ENCODE peak calls at places on chromosomes 16 and 17, in seven cellular contexts. W is heart right ventricle, U is GM23338, G is A549, V is right lobe of liver, Z is SK-N-SH, K is BE2C. L is an unnamed sample. For H3K4me1, the result is how much of the 10 kb centered on the place peaks cover.

GRCh38 chr17:61457226-61457983 is 5.2 kb downstream of the TBX4 start:
- DNase-seq in W (no peak), U (peak), G (no peak), V (no peak), Z (no peak), K (no peak), L (no peak)

GRCh38 chr17:27654654-27655524 is 23.9 kb downstream of the LGALS9 start:
- DNase-seq in W (peak), U (peak), G (peak), V (peak), Z (peak), K (peak), L (peak)

GRCh38 chr17:39861235-39861634 is 2.9 kb downstream of the IKZF3 start:
- DNase-seq in W (no peak), U (no peak), G (no peak), V (no peak), Z (no peak), K (no peak), L (no peak)

GRCh38 chr16:50444546-50444945 is 75.8 kb upstream of the BRD7 start:
- DNase-seq in W (no peak), U (no peak), G (no peak), V (no peak), Z (no peak), K (no peak), L (no peak)

GRCh38 chr16:79269211-79269863 is 331.2 kb downstream of the MAF start:
- DNase-seq in W (no peak), U (no peak), G (no peak), V (no peak), Z (no peak), K (no peak), L (no peak)

GRCh38 chr16:73092236-73092781 is 44.4 kb upstream of the ZFHX3 start:
- DNase-seq in W (no peak), U (no peak), G (no peak), V (no peak), Z (no peak), K (no peak), L (no peak)

GRCh38 chr17:69339937-69340336 is 13.0 kb upstream of the ABCA5 start:
- DNase-seq in W (no peak), U (no peak), G (no peak), V (no peak), Z (no peak), K (no peak), L (no peak)

GRCh38 chr16:1026057-1026783 is 44.6 kb downstream of the SOX8 start:
- DNase-seq in W (no peak), U (no peak), G (no peak), V (no peak), Z (no peak), K (no peak), L (no peak)

GRCh38 chr16:85927326-85927725 is 28.4 kb downstream of the IRF8 start:
- DNase-seq in W (no peak), U (no peak), G (no peak), V (no peak), Z (no peak), K (no peak), L (no peak)

GRCh38 chr17:80704381-80704819 is 159.8 kb downstream of the RPTOR start:
- DNase-seq in W (no peak), U (no peak), G (no peak), V (no peak), Z (no peak), K (no peak), L (no peak)

GRCh38 chr16:80935691-80936090 is 71.0 kb downstream of the CMC2 start:
- DNase-seq in W (no peak), U (no peak), G (no peak), V (no peak), Z (no peak), K (no peak), L (no peak)

GRCh38 chr17:41917192-41917591 is 1.6 kb downstream of the ACLY start:
- DNase-seq in W (no peak), U (no peak), G (peak), V (no peak), Z (no peak), K (no peak), L (no peak)

GRCh38 chr17:60392042-60392844 is at the start of gene USP32:
- DNase-seq in W (peak), U (peak), G (peak), V (peak), Z (peak), K (peak), L (peak)

GRCh38 chr16:525123-525519 is 2.4 kb upstream of the CAPN15 start:
- DNase-seq in W (no peak), U (no peak), G (no peak), V (no peak), Z (no peak), K (no peak), L (no peak)

GRCh38 chr16:85129846-85130706 is 17.8 kb upstream of the CIBAR2 start:
- DNase-seq in W (no peak), U (no peak), G (no peak), V (no peak), Z (no peak), K (no peak), L (no peak)

GRCh38 chr16:84652565-84652964 is 4.3 kb downstream of the KLHL36 start:
- DNase-seq in W (no peak), U (no peak), G (no peak), V (no peak), Z (no peak), K (no peak), L (no peak)

GRCh38 chr17:66115246-66115645 is 76.7 kb downstream of the CEP112 start:
- DNase-seq in W (no peak), U (no peak), G (no peak), V (no peak), Z (no peak), K (no peak), L (no peak)

GRCh38 chr17:71975998-71976649 is 144.7 kb upstream of the SOX9 start:
- DNase-seq in W (peak), U (peak), G (peak), V (peak), Z (peak), K (peak), L (no peak)

GRCh38 chr16:85650864-85651811 is 37.6 kb downstream of the GINS2 start:
- DNase-seq in W (peak), U (no peak), G (no peak), V (peak), Z (peak), K (peak), L (no peak)

GRCh38 chr17:56640116-56640515 is 46.6 kb downstream of the NOG start:
- DNase-seq in W (no peak), U (no peak), G (no peak), V (no peak), Z (no peak), K (no peak), L (no peak)

GRCh38 chr17:28912281-28912937 is 9.5 kb upstream of the DHRS13 start:
- DNase-seq in W (no peak), U (peak), G (peak), V (no peak), Z (no peak), K (no peak), L (no peak)

GRCh38 chr17:43671075-43671692 is 9.5 kb upstream of the MEOX1 start:
- DNase-seq in W (peak), U (no peak), G (no peak), V (no peak), Z (no peak), K (no peak), L (no peak)

GRCh38 chr17:38466346-38467315 is 38.4 kb downstream of the ARHGAP23 start:
- DNase-seq in W (peak), U (no peak), G (no peak), V (peak), Z (no peak), K (no peak), L (no peak)

GRCh38 chr16:83586036-83586810 is 221.6 kb upstream of the HSBP1 start:
- DNase-seq in W (no peak), U (peak), G (no peak), V (no peak), Z (no peak), K (no peak), L (no peak)

DNA sequence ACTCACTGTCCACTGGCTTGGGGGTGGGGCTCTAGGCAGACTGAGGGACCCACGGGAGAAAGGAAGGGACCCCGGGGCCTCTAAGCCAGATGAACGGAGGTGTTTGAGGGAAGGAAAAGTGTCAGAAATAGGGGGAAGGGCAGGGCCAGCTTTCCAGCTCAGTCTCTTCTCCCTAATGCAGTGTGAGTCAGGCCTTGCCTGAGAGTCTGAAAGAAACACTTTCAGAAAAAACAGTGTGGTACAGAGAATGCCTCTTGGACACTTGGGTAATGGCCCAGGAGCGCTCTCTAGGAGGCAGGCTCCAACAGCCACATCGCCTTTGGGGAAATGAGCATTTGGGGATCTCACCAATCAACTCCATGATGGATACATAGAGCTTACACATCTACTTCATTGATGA is 46.9 kb downstream of the NDEL1 start:
- DNase-seq in W (no peak), U (no peak), G (no peak), V (peak), Z (no peak), K (no peak), L (no peak)
- H3K4me1 ChIP-seq in W (under half), U (under half), G (under half), V (under half), Z (under half), K (under half), L (under half)

DNA sequence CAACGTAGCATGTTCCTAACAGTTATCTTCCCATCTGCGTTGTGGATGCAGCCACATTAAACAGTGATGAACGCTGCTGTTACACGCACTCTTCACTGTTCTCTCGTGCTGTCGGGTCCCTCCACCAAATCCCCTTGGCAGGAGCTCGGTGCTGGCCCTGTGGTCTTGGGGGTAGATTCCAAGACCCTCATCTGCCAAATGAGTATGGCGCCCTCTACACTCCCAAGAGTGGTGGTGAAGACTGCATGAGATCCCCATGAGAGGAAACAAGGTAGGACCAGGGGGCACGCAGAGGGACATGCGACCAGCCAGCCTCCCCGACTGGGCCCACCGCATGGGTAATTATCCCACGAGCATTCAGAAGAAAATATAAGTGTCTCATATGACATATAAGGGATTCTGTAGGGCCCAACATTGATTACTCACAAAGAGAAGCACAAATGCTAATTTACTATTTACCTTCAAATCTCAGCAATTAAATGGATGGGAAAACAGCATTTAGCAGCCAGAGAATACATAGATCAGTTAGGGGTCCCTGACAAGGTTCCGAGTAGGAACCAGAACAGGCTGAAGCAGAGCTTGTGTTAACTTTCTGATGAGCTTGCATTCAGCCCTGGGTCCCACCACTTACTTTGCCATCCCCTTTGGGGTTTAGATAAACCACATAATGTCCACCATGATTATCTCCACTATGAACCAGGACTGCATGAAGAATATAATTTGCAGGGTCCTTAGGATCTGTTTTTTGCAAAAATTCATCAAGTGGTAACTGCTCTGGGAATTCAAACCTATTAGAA is 23.8 kb downstream of the LITAFD start:
- DNase-seq in W (no peak), U (peak), G (no peak), V (no peak), Z (no peak), K (no peak), L (no peak)
- TF ChIP-seq CTCF in W (no peak), U (peak), G (peak), V (peak), Z (peak), K (peak), L (no peak)

GRCh38 chr16:66522816-66523590 is 26.9 kb downstream of the TK2 start:
- DNase-seq in W (no peak), U (no peak), G (no peak), V (peak), Z (no peak), K (no peak), L (no peak)
- H3K4me1 ChIP-seq in W (half or more), U (under half), G (under half), V (under half), Z (under half), K (under half), L (half or more)

DNA sequence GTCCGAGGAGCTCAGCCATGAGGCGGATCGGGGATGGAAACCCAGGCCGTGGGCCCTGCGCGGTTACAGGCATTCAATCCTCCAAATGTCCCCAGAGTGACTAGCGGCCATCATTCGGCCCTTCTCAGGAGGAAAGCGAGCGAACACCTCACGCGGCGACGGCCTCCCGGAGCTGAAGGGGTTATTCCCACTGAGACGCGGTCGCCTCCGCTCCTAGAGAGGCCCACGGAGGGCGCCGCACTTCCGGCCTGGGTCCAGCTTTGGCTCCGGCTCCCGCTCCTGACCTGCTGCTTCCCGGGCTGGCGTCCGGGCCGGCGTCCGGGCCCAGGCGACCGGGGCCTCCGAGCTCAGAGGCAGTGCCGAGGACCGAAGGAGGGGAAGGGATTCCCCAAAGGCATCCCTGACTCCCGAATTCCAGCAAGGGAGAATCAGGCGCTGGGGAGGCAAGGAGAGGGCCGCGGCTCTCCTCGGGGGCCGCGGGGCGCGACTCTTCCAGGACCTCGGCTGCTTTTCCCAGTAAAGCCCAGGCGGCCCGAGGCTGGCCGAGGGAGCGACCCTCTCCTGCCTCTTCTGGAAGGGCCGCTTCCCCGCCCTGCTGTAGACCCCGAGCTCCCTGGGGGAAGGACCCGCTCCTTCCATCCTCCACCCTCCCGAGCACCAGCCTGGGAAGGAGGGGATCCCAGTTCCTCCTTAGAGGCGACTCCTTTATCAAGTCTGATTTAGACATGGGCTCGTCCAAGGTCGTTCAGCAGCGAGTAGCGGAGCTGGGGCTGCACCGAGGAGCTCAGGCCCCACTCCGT is 18.6 kb upstream of the ZNF629 start:
- DNase-seq in W (peak), U (peak), G (peak), V (peak), Z (peak), K (peak), L (peak)
- TF ChIP-seq CTCF in W (no peak), U (no peak), G (no peak), V (no peak), Z (peak), K (no peak), L (no peak)